ENCODE peak calls at places on chromosomes 11 and 22, in six cellular contexts. U is H1, T is GM12891, D is HepG2, C is GM12878, P is K562. O is an unnamed sample.

GRCh38 chr22:44683881-44684280 is 18.1 kb upstream of the PRR5 start:
- DNase-seq in C (no peak), D (no peak), U (no peak), T (no peak), P (no peak), O (no peak)

GRCh38 chr11:113397212-113397611 is 9.6 kb downstream of the ANKK1 start:
- DNase-seq in P (no peak), U (no peak), D (no peak), C (no peak), T (no peak), O (no peak)

GRCh38 chr22:44154431-44154942 is 26.2 kb upstream of the PARVG start:
- DNase-seq in U (no peak), D (no peak), C (peak), T (no peak), P (no peak), O (no peak)

GRCh38 chr22:37016134-37016910 is 2.9 kb downstream of the TST start:
- DNase-seq in D (no peak), P (no peak), C (no peak), T (no peak), U (no peak), O (no peak)

GRCh38 chr11:125076378-125076945 is 13.4 kb downstream of the SLC37A2 start:
- DNase-seq in U (no peak), P (no peak), C (no peak), T (no peak), D (no peak), O (no peak)

GRCh38 chr22:48947636-48948035 is 880.0 kb downstream of the BRD1 start:
- DNase-seq in T (no peak), P (no peak), U (no peak), C (no peak), D (no peak), O (no peak)

GRCh38 chr22:24471570-24471969 is 23.6 kb upstream of the UPB1 start:
- DNase-seq in T (no peak), D (no peak), U (peak), P (no peak), C (no peak), O (no peak)

GRCh38 chr11:123308077-123308476 is 113.0 kb upstream of the CLMP start:
- DNase-seq in U (no peak), T (no peak), D (no peak), P (no peak), C (peak), O (no peak)

GRCh38 chr22:38823076-38823475 is 20.8 kb downstream of the NPTXR start:
- DNase-seq in C (no peak), U (no peak), T (no peak), P (no peak), D (no peak), O (no peak)

GRCh38 chr11:32052218-32052617 is 38.7 kb upstream of the RCN1 start:
- DNase-seq in C (no peak), U (peak), T (peak), P (peak), D (peak), O (peak)

GRCh38 chr22:26394787-26395186 is 34.3 kb upstream of the ASPHD2 start:
- DNase-seq in C (no peak), U (no peak), D (no peak), P (no peak), T (no peak), O (no peak)

GRCh38 chr22:42792909-42793847 is 63.9 kb downstream of the ARFGAP3 start:
- DNase-seq in D (no peak), C (no peak), P (no peak), U (no peak), T (no peak), O (no peak)

GRCh38 chr22:21632237-21632895 is at the start of gene CCDC116:
- DNase-seq in P (peak), T (peak), D (peak), U (peak), C (no peak), O (no peak)

GRCh38 chr11:12402691-12403120 is 25.3 kb downstream of the PARVA start:
- DNase-seq in D (no peak), C (no peak), U (no peak), T (no peak), P (no peak), O (no peak)

GRCh38 chr11:65821107-65821506 is 12.7 kb upstream of the SNX32 start:
- DNase-seq in D (peak), T (no peak), C (no peak), U (no peak), P (no peak), O (no peak)

GRCh38 chr11:72591785-72592490 is 82.3 kb downstream of the PDE2A start:
- DNase-seq in D (no peak), C (no peak), T (no peak), P (no peak), U (no peak), O (no peak)

GRCh38 chr22:19525116-19525660 is 978 bp upstream of the CLDN5 start:
- DNase-seq in C (no peak), P (peak), U (no peak), T (no peak), D (no peak), O (no peak)

GRCh38 chr22:19522881-19523239 is 1.4 kb downstream of the CLDN5 start:
- DNase-seq in U (no peak), D (no peak), C (no peak), P (peak), T (no peak), O (no peak)

GRCh38 chr22:19523240-19524169 is 705 bp downstream of the CLDN5 start:
- DNase-seq in P (peak), C (no peak), T (no peak), U (peak), D (no peak), O (no peak)

GRCh38 chr22:19525666-19526065 is 1.5 kb upstream of the CLDN5 start:
- DNase-seq in D (no peak), T (no peak), C (no peak), P (peak), U (no peak), O (no peak)

DNA sequence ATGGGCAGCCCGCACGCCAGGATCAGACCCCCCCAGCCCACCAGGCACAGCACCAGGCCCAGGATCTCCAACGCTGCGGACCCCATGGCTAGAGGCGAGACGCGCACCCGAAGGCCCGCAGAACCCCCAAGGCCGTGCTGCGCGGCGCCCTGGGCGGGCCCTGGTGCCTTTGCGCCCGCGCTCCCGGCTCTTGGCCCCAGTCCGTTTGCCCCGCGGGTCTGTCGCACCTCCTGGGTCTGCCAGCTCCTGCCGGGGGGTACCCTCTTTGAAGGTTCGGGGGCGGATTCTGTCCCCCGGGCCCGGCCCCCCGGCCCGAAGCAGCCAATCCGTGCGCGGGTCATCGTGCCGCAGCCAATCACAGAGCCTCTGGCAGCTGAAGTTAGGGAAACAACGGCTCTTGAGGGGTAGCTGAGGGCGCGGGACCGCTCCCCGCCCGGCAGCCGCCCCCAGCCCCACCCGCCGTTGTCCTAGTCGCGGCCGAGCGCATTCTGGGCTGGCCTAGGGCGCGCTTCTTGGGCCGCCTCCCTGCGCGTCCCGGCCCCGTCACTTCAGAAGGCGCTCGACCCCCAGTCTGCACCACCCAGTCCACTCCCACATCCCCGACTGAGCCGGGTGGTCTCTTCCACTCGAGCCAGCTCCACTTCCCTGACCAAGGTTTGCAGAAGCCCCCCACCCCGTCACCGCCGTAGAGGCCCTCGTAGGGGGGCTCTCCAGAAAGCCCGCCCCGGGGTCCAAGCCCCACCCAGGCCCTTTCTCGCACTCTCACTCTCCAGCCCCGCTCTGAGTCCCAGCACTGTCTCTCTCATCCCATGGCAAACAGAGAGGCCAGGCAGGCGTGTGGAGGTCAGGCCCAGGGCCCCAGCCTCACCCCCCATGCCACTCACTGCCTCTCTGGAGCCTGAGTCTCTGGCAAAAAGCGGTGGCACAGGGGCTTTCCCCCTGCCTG is at the start of gene CLDN5:
- DNase-seq in U (peak), D (no peak), P (peak), T (peak), C (no peak), O (no peak)
- TF ChIP-seq TAF1 in U (no peak), D (no peak), P (no peak), T (no peak), C (no peak), O (no peak)

GRCh38 chr11:7982582-7983119 is 4.5 kb upstream of the EIF3F start:
- DNase-seq in D (no peak), C (peak), T (no peak), U (no peak), P (no peak), O (no peak)

GRCh38 chr11:7983832-7984590 is 3.1 kb upstream of the EIF3F start:
- DNase-seq in P (no peak), T (no peak), U (no peak), D (no peak), C (no peak), O (no peak)

GRCh38 chr11:7981758-7982157 is 5.4 kb upstream of the EIF3F start:
- DNase-seq in T (no peak), P (no peak), U (no peak), D (no peak), C (no peak), O (no peak)

GRCh38 chr11:7986768-7987559 is at the start of gene EIF3F:
- DNase-seq in D (peak), C (peak), U (peak), T (peak), P (peak), O (peak)
- TF ChIP-seq POLR2A in D (peak), C (peak), U (peak), T (peak), P (peak), O (peak)

GRCh38 chr11:10584071-10584501 is 15.6 kb upstream of the LYVE1 start:
- DNase-seq in D (no peak), T (no peak), U (no peak), C (no peak), P (no peak), O (no peak)
- TF ChIP-seq POLR2AphosphoS5 in D (no peak), T (no peak), U (no peak), C (no peak), P (no peak), O (no peak)

GRCh38 chr11:9862981-9863380 is 199.1 kb downstream of the SWAP70 start:
- DNase-seq in C (no peak), U (no peak), D (no peak), T (no peak), P (no peak), O (no peak)

GRCh38 chr11:9874466-9874865 is 210.6 kb downstream of the SWAP70 start:
- DNase-seq in P (no peak), D (no peak), C (no peak), U (no peak), T (no peak), O (no peak)

GRCh38 chr11:9868641-9869040 is 204.8 kb downstream of the SWAP70 start:
- DNase-seq in T (no peak), U (no peak), D (no peak), C (no peak), P (no peak), O (no peak)
- TF ChIP-seq TAF1 in T (no peak), U (no peak), D (no peak), C (no peak), P (no peak), O (no peak)

DNA sequence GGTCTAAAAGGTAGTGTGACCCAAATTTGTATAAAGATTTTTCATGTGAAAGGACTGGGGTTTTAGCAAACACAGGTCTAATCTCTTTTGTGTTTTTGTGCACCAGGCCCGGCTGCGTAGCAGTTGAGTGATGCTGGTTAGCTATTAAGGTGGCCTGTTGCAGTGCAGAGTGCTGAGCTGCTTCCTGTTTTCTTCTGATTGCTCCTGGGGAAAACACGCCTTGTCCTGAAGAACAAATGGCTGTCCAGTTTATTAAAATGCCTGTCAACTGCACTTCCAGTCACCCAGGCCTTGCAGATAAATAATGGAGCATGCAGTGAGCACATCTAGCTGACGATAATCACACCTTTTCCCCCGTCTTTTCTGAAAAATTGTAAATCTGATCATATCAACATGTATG is 1.8 kb downstream of the SRSF8 start:
- DNase-seq in D (peak), T (peak), U (no peak), P (peak), C (peak), O (no peak)
- TF ChIP-seq POLR2A in D (peak), T (peak), U (no peak), P (peak), C (peak), O (peak)

O was measured in GM12892.